ENCODE peak calls at places on chromosomes 7 and 10, in six cellular contexts. J, O, T, I, N and Z are unnamed samples.

GRCh38 chr7:127635659-127636285 is 16.2 kb upstream of the SND1 start:
- DNase-seq in J (no peak), O (no peak), T (no peak), I (no peak), N (no peak), Z (peak)

GRCh38 chr7:126727930-126728331 is 524.8 kb downstream of the GRM8 start:
- DNase-seq in J (peak), O (no peak), T (no peak), I (no peak), N (no peak), Z (no peak)

GRCh38 chr7:1965579-1966294 is 267.0 kb downstream of the MAD1L1 start:
- DNase-seq in J (no peak), O (peak), T (no peak), I (peak), N (no peak), Z (no peak)

GRCh38 chr7:37822946-37823345 is 25.5 kb upstream of the NME8 start:
- DNase-seq in J (no peak), O (no peak), T (no peak), I (no peak), N (no peak), Z (no peak)

GRCh38 chr7:27302590-27302989 is 60.0 kb downstream of the EVX1 start:
- DNase-seq in J (no peak), O (no peak), T (no peak), I (no peak), N (no peak), Z (no peak)

GRCh38 chr10:126430512-126430911 is 42.2 kb upstream of the ADAM12 start:
- DNase-seq in J (no peak), O (no peak), T (no peak), I (no peak), N (no peak), Z (no peak)

GRCh38 chr7:73363225-73364005 is 35.5 kb downstream of the FKBP6 start:
- DNase-seq in J (no peak), O (no peak), T (no peak), I (no peak), N (no peak), Z (no peak)

GRCh38 chr7:31735991-31736982 is 49.3 kb downstream of the PPP1R17 start:
- DNase-seq in J (peak), O (peak), T (peak), I (peak), N (peak), Z (peak)

GRCh38 chr10:63547628-63548356 is 26.6 kb downstream of the REEP3 start:
- DNase-seq in J (peak), O (no peak), T (no peak), I (no peak), N (no peak), Z (no peak)

GRCh38 chr10:71542476-71542875 is 145.8 kb downstream of the CDH23 start:
- DNase-seq in J (no peak), O (no peak), T (no peak), I (no peak), N (no peak), Z (no peak)

GRCh38 chr10:44935961-44936285 is 23.7 kb upstream of the RASSF4 start:
- DNase-seq in J (no peak), O (no peak), T (no peak), I (no peak), N (no peak), Z (no peak)

GRCh38 chr7:46162582-46162981 is 241.5 kb upstream of the IGFBP3 start:
- DNase-seq in J (no peak), O (no peak), T (no peak), I (no peak), N (no peak), Z (no peak)

GRCh38 chr7:108875139-108875538 is 305.5 kb downstream of the DNAJB9 start:
- DNase-seq in J (peak), O (no peak), T (peak), I (no peak), N (no peak), Z (no peak)

GRCh38 chr10:49365675-49366415 is 30.0 kb downstream of the DRGX start:
- DNase-seq in J (no peak), O (no peak), T (no peak), I (no peak), N (peak), Z (no peak)

GRCh38 chr7:26372211-26372610 is 80.5 kb downstream of the SNX10 start:
- DNase-seq in J (no peak), O (no peak), T (no peak), I (no peak), N (no peak), Z (no peak)

GRCh38 chr10:72310636-72311035 is 36.9 kb downstream of the DDIT4 start:
- DNase-seq in J (no peak), O (no peak), T (no peak), I (no peak), N (no peak), Z (no peak)

GRCh38 chr7:123154231-123154860 is 45.4 kb downstream of the SLC13A1 start:
- DNase-seq in J (peak), O (peak), T (peak), I (peak), N (peak), Z (peak)

GRCh38 chr10:56231436-56231835 is 129.6 kb downstream of the ZWINT start:
- DNase-seq in J (no peak), O (no peak), T (no peak), I (no peak), N (no peak), Z (no peak)

GRCh38 chr10:132685121-132685891 is 100.6 kb downstream of the NKX6-2 start:
- DNase-seq in J (peak), O (peak), T (peak), I (peak), N (peak), Z (no peak)

GRCh38 chr7:30116771-30117170 is 18.0 kb upstream of the MTURN start:
- DNase-seq in J (no peak), O (peak), T (no peak), I (peak), N (no peak), Z (no peak)

GRCh38 chr10:132173185-132173584 is 13.6 kb upstream of the DPYSL4 start:
- DNase-seq in J (no peak), O (no peak), T (no peak), I (no peak), N (no peak), Z (no peak)

GRCh38 chr10:26310361-26310760 is 93.8 kb downstream of the GAD2 start:
- DNase-seq in J (no peak), O (no peak), T (peak), I (no peak), N (no peak), Z (no peak)

GRCh38 chr10:4353964-4354363 is 472.0 kb upstream of the AKR1E2 start:
- DNase-seq in J (peak), O (no peak), T (no peak), I (no peak), N (no peak), Z (no peak)

GRCh38 chr7:139118234-139118802 is 8.8 kb upstream of the ZC3HAV1 start:
- DNase-seq in J (peak), O (no peak), T (no peak), I (no peak), N (no peak), Z (peak)

GRCh38 chr10:31912898-31913847 is 15.5 kb downstream of the ARHGAP12 start:
- DNase-seq in J (no peak), O (peak), T (no peak), I (no peak), N (no peak), Z (no peak)

GRCh38 chr7:75989726-75990388 is 4.5 kb downstream of the TMEM120A start:
- DNase-seq in J (no peak), O (peak), T (no peak), I (peak), N (peak), Z (no peak)

GRCh38 chr10:33791295-33791694 is 456.8 kb upstream of the NRP1 start:
- DNase-seq in J (no peak), O (no peak), T (no peak), I (no peak), N (no peak), Z (no peak)

GRCh38 chr10:62506371-62506770 is 132.2 kb downstream of the ZNF365 start:
- DNase-seq in J (no peak), O (no peak), T (peak), I (no peak), N (no peak), Z (no peak)

GRCh38 chr7:116210345-116211005 is at the start of gene TES:
- DNase-seq in J (no peak), O (peak), T (no peak), I (peak), N (peak), Z (peak)

GRCh38 chr7:106098889-106099288 is 13.2 kb downstream of the SYPL1 start:
- DNase-seq in J (no peak), O (no peak), T (no peak), I (no peak), N (no peak), Z (no peak)

GRCh38 chr7:145464287-145464686 is 628.4 kb upstream of the TPK1 start:
- DNase-seq in J (no peak), O (no peak), T (no peak), I (no peak), N (no peak), Z (no peak)

GRCh38 chr10:132844069-132844809 is 58.3 kb upstream of the NKX6-2 start:
- DNase-seq in J (no peak), O (no peak), T (no peak), I (no peak), N (peak), Z (no peak)

GRCh38 chr10:14386202-14386593 is 55.5 kb upstream of the FRMD4A start:
- DNase-seq in J (peak), O (no peak), T (no peak), I (no peak), N (no peak), Z (no peak)

GRCh38 chr10:28710227-28710889 is 33.0 kb downstream of the BAMBI start:
- DNase-seq in J (no peak), O (peak), T (no peak), I (no peak), N (no peak), Z (no peak)

GRCh38 chr10:14571866-14572507 is 202.7 kb downstream of the FAM107B start:
- DNase-seq in J (peak), O (no peak), T (no peak), I (no peak), N (peak), Z (peak)

GRCh38 chr7:37818023-37818422 is 30.4 kb upstream of the NME8 start:
- DNase-seq in J (no peak), O (no peak), T (no peak), I (no peak), N (no peak), Z (no peak)

GRCh38 chr10:1542941-1543340 is 194.4 kb downstream of the ADARB2 start:
- DNase-seq in J (no peak), O (no peak), T (no peak), I (no peak), N (no peak), Z (no peak)

DNA sequence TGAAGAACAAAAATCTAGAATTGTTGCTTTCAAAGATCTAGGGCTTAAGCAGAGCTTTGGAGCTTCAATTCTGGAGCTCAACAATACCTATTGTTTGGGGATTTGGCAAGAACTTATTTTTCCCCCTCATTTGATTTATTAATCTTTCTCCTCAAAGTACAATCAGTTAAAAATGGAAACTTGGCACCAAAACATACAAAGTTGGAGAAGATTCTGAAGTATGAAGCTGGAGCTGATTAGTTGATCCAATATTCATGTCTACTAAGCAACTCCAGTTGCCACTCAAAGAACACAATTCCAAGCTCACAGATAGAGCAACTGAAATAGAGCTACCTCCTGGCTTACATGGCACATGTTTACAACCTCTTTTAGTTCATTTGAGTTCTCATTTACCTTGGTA is 3.8 kb downstream of the FAM13C start:
- DNase-seq in J (no peak), O (no peak), T (no peak), I (no peak), N (no peak), Z (no peak)
- H3K4me3 ChIP-seq in J (no peak), O (no peak), T (no peak), I (no peak), N (no peak), Z (no peak)

DNA sequence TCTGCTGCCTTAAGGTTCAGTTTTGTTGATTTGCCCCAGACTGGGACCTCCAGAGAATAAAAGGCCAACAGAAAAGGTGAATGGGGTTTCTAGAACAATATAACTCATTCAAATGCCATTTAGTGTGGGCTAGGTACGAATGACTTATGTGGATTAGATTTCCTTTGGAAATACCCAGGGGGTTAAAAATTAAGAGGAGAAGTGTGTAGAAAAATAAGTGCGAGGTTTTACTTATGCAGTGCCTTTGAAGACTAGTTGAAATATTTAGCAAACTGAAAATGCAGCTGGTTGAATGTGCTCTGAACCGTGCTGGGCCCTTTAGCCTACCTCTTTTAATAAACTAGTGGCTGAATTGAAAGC is 180.5 kb downstream of the LRMDA start:
- DNase-seq in J (no peak), O (no peak), T (no peak), I (no peak), N (no peak), Z (no peak)
- H3K27ac ChIP-seq in J (no peak), O (no peak), T (no peak), I (no peak), N (no peak), Z (peak)

GRCh38 chr7:21167942-21168341 is 259.9 kb upstream of the SP4 start:
- DNase-seq in J (no peak), O (no peak), T (no peak), I (no peak), N (no peak), Z (no peak)

GRCh38 chr7:21175714-21176113 is 252.2 kb upstream of the SP4 start:
- DNase-seq in J (no peak), O (no peak), T (no peak), I (no peak), N (no peak), Z (no peak)

DNA sequence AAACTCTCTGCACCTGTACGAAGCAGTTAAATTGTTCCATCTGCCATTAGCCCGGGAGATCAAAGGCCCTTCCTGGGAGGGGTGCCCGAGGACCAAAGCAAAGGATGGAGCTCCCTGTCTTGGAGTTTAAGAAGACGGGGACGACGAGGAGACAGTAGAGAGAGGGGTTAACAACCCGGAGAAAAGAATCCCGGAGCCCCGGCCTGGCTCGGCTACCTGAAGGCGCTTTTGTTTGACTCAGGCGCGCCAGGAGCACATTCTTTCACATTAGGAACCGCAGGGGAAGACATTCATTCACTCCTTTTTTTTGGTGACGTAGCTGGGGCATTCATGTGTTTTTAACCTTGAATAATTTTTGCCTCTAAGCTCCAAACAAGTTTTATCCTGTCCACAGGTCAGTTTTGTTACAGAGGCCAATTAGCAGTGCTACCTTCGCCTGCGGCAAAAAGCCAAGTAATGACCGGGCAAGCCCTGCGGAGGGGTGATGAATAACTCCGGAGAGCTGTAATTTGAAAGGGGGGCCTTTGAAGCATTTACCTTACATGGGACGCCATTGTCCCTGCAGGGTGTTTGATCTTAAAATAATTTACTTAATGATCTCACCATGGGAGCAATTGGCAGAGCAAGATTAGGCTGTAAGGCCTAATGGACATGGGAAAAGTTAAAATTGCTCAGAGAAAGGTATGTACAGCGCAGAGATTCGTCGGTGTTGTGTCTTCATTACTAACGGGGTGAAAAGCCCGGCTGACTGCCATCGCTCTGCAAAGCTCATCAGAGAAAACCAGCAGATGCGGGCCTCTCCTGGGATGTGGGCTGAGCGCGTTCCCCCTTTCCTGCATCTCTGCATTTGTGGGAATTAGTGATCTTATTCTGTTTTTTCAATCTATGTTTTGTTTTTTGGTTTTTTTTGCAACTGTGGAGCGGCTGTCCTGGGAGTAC is 257.9 kb upstream of the SP4 start:
- DNase-seq in J (no peak), O (no peak), T (no peak), I (no peak), N (no peak), Z (no peak)
- H3K4me3 ChIP-seq in J (no peak), O (no peak), T (no peak), I (no peak), N (no peak), Z (no peak)

GRCh38 chr10:69363666-69364065 is 53.1 kb downstream of the TACR2 start:
- DNase-seq in J (no peak), O (no peak), T (no peak), I (no peak), N (no peak), Z (no peak)
- H3K27ac ChIP-seq in J (no peak), O (no peak), T (no peak), I (peak), N (no peak), Z (no peak)

GRCh38 chr7:150515752-150516151 is 1.1 kb downstream of the GIMAP7 start:
- DNase-seq in J (no peak), O (no peak), T (no peak), I (no peak), N (no peak), Z (no peak)

GRCh38 chr7:150520145-150520544 is 5.5 kb downstream of the GIMAP7 start:
- DNase-seq in J (no peak), O (no peak), T (no peak), I (no peak), N (no peak), Z (no peak)

GRCh38 chr7:150515248-150515647 is 576 bp downstream of the GIMAP7 start:
- DNase-seq in J (no peak), O (no peak), T (no peak), I (no peak), N (no peak), Z (no peak)

GRCh38 chr7:150516956-150517355 is 2.3 kb downstream of the GIMAP7 start:
- DNase-seq in J (no peak), O (no peak), T (no peak), I (no peak), N (no peak), Z (no peak)

GRCh38 chr7:150519310-150519709 is 4.6 kb downstream of the GIMAP7 start:
- DNase-seq in J (no peak), O (no peak), T (no peak), I (no peak), N (no peak), Z (no peak)
- H3K4me3 ChIP-seq in J (no peak), O (peak), T (no peak), I (peak), N (peak), Z (no peak)